ENCODE peak calls at places on chromosomes 13 and 19, in five cellular contexts. I is cardiac muscle cell, G is NCI-H2171 treated with DMSO at 0.1 percent for 48 hours, E is HFFc6, Y is AG20443. D is an unnamed sample.

GRCh38 chr19:49425178-49425577 is at the start of gene GFY:
- DNase-seq in I (no peak), G (no peak), E (no peak), Y (no peak), D (no peak)

GRCh38 chr19:6060600-6061391 is 49.5 kb downstream of the RFX2 start:
- DNase-seq in I (no peak), G (peak), E (peak), Y (peak), D (no peak)

GRCh38 chr13:59424661-59425060 is 739.1 kb downstream of the DIAPH3 start:
- DNase-seq in I (no peak), G (no peak), E (peak), Y (peak), D (no peak)

GRCh38 chr19:10339380-10339960 is at the start of gene ICAM3:
- DNase-seq in I (no peak), G (no peak), E (no peak), Y (no peak), D (no peak)

GRCh38 chr19:50657672-50658437 is 8.6 kb downstream of the C19orf81 start:
- DNase-seq in I (peak), G (peak), E (peak), Y (peak), D (peak)

GRCh38 chr19:46546194-46546896 is 50.7 kb upstream of the PNMA8B start:
- DNase-seq in I (peak), G (peak), E (peak), Y (peak), D (no peak)

GRCh38 chr19:33227242-33227650 is 1.6 kb upstream of the SLC7A10 start:
- DNase-seq in I (no peak), G (no peak), E (no peak), Y (no peak), D (no peak)

GRCh38 chr13:53064721-53065120 is 36.1 kb downstream of the OLFM4 start:
- DNase-seq in I (no peak), G (peak), E (no peak), Y (no peak), D (no peak)

GRCh38 chr19:40777795-40778044 is 327 bp upstream of the RAB4B start:
- DNase-seq in I (no peak), G (no peak), E (no peak), Y (no peak), D (no peak)

GRCh38 chr13:85638265-85638664 is 161.0 kb downstream of the SLITRK6 start:
- DNase-seq in I (no peak), G (no peak), E (no peak), Y (no peak), D (no peak)

GRCh38 chr19:6707658-6708018 is 12.8 kb downstream of the C3 start:
- DNase-seq in I (no peak), G (no peak), E (no peak), Y (no peak), D (no peak)

GRCh38 chr13:104043184-104043583 is 977.0 kb upstream of the SLC10A2 start:
- DNase-seq in I (no peak), G (no peak), E (no peak), Y (no peak), D (no peak)

GRCh38 chr19:12899891-12900518 is 9.0 kb downstream of the GCDH start:
- DNase-seq in I (no peak), G (no peak), E (no peak), Y (no peak), D (no peak)

GRCh38 chr13:26989261-26990007 is 182.2 kb downstream of the USP12 start:
- DNase-seq in I (no peak), G (no peak), E (no peak), Y (no peak), D (no peak)

GRCh38 chr13:113551081-113552000 is 33.2 kb upstream of the TFDP1 start:
- DNase-seq in I (no peak), G (peak), E (no peak), Y (no peak), D (no peak)

GRCh38 chr13:25232937-25233515 is 54.3 kb downstream of the MTMR6 start:
- DNase-seq in I (peak), G (peak), E (peak), Y (peak), D (peak)

GRCh38 chr13:108858676-108859075 is 229.3 kb downstream of the MYO16 start:
- DNase-seq in I (no peak), G (no peak), E (no peak), Y (no peak), D (no peak)

GRCh38 chr13:20230913-20231838 is 943 bp downstream of the GJB6 start:
- DNase-seq in I (no peak), G (no peak), E (no peak), Y (peak), D (no peak)

GRCh38 chr19:5624154-5624663 is 1.3 kb downstream of the SAFB start:
- DNase-seq in I (peak), G (peak), E (peak), Y (peak), D (no peak)

GRCh38 chr13:44565881-44566280 is 10.2 kb downstream of the TSC22D1 start:
- DNase-seq in I (no peak), G (no peak), E (peak), Y (no peak), D (no peak)

GRCh38 chr13:73174521-73175010 is 115.8 kb downstream of the KLF5 start:
- DNase-seq in I (no peak), G (no peak), E (no peak), Y (no peak), D (no peak)

GRCh38 chr19:50224986-50225747 is 21.7 kb downstream of the MYH14 start:
- DNase-seq in I (no peak), G (no peak), E (no peak), Y (no peak), D (no peak)

GRCh38 chr13:99922631-99923404 is 48.7 kb downstream of the ZIC5 start:
- DNase-seq in I (no peak), G (peak), E (no peak), Y (no peak), D (no peak)

GRCh38 chr13:86051134-86052103 is 252.2 kb upstream of the SLITRK6 start:
- DNase-seq in I (no peak), G (no peak), E (no peak), Y (no peak), D (no peak)

GRCh38 chr19:47700934-47701716 is 12.1 kb upstream of the EHD2 start:
- DNase-seq in I (no peak), G (no peak), E (no peak), Y (no peak), D (no peak)

GRCh38 chr19:383922-384800 is 24.8 kb downstream of the C2CD4C start:
- DNase-seq in I (peak), G (no peak), E (no peak), Y (no peak), D (no peak)